ENCODE peak calls at places on chromosomes 11 and 22, in four cellular contexts. One of them, this sample, is unnamed.

GRCh38 chr11:115078461-115079438 is 400.4 kb downstream of the NXPE2 start:
- DNase-seq in CD8-positive, alpha-beta memory T cell: no peak
- DNase-seq in breast epithelium: no peak
- DNase-seq in psoas muscle: no peak
- DNase-seq in this sample: no peak

GRCh38 chr11:65266210-65266609 is 4.4 kb downstream of the POLA2 start:
- DNase-seq in CD8-positive, alpha-beta memory T cell: no peak
- DNase-seq in breast epithelium: no peak
- DNase-seq in psoas muscle: no peak
- DNase-seq in this sample: no peak

GRCh38 chr11:96426356-96427103 is 36.7 kb downstream of the JRKL start:
- DNase-seq in CD8-positive, alpha-beta memory T cell: peak
- DNase-seq in breast epithelium: no peak
- DNase-seq in psoas muscle: no peak
- DNase-seq in this sample: no peak

GRCh38 chr22:19059481-19060278 is 62.5 kb downstream of the DGCR2 start:
- DNase-seq in CD8-positive, alpha-beta memory T cell: no peak
- DNase-seq in breast epithelium: no peak
- DNase-seq in psoas muscle: no peak
- DNase-seq in this sample: no peak

GRCh38 chr11:17352925-17353227 is 1.3 kb downstream of the NCR3LG1 start:
- DNase-seq in CD8-positive, alpha-beta memory T cell: peak
- DNase-seq in breast epithelium: no peak
- DNase-seq in psoas muscle: peak
- DNase-seq in this sample: peak

GRCh38 chr11:63032451-63032850 is 16.8 kb upstream of the SLC22A8 start:
- DNase-seq in CD8-positive, alpha-beta memory T cell: no peak
- DNase-seq in breast epithelium: no peak
- DNase-seq in psoas muscle: no peak
- DNase-seq in this sample: no peak

GRCh38 chr22:25623310-25623734 is 58.8 kb downstream of the GRK3 start:
- DNase-seq in CD8-positive, alpha-beta memory T cell: no peak
- DNase-seq in breast epithelium: no peak
- DNase-seq in psoas muscle: no peak
- DNase-seq in this sample: no peak

GRCh38 chr11:120827820-120828219 is 196.1 kb upstream of the TBCEL start:
- DNase-seq in CD8-positive, alpha-beta memory T cell: no peak
- DNase-seq in breast epithelium: no peak
- DNase-seq in psoas muscle: no peak
- DNase-seq in this sample: no peak

GRCh38 chr11:70912226-70912840 is 340.0 kb downstream of the SHANK2 start:
- DNase-seq in CD8-positive, alpha-beta memory T cell: no peak
- DNase-seq in breast epithelium: no peak
- DNase-seq in psoas muscle: no peak
- DNase-seq in this sample: no peak

GRCh38 chr22:25661067-25661466 is 80.9 kb upstream of the MYO18B start:
- DNase-seq in CD8-positive, alpha-beta memory T cell: no peak
- DNase-seq in breast epithelium: no peak
- DNase-seq in psoas muscle: no peak
- DNase-seq in this sample: no peak

GRCh38 chr11:11821899-11822298 is 19.9 kb upstream of the USP47 start:
- DNase-seq in CD8-positive, alpha-beta memory T cell: no peak
- DNase-seq in breast epithelium: no peak
- DNase-seq in psoas muscle: no peak
- DNase-seq in this sample: no peak

DNA sequence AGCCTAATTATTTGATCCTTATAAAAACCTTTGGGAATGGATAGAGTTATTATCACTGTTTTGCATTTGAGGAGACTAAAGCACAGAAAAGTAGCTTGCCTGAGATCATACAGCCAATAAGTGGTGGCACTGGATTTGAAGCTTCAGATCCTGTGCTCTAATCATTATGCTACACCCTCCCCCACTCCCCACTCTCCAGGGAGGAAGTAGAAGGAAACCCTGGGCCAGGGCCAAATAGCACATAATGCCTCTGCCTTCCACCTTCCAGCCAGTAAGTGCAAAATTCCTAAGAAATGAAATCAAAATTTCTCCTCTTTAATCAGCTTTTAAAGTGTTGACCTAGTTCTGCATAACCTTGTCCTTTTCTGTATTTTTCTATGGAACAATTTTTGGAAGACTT is 61.6 kb downstream of the SIK2 start:
- DNase-seq in CD8-positive, alpha-beta memory T cell: no peak
- DNase-seq in breast epithelium: no peak
- DNase-seq in psoas muscle: peak
- DNase-seq in this sample: no peak
- H3K27ac ChIP-seq in CD8-positive, alpha-beta memory T cell: no peak
- H3K27ac ChIP-seq in breast epithelium: no peak
- H3K27ac ChIP-seq in psoas muscle: no peak
- H3K27ac ChIP-seq in this sample: no peak

GRCh38 chr11:88383446-88383845 is 45.9 kb upstream of the CTSC start:
- DNase-seq in CD8-positive, alpha-beta memory T cell: no peak
- DNase-seq in breast epithelium: no peak
- DNase-seq in psoas muscle: no peak
- DNase-seq in this sample: no peak

GRCh38 chr11:88384004-88384677 is 46.6 kb upstream of the CTSC start:
- DNase-seq in CD8-positive, alpha-beta memory T cell: no peak
- DNase-seq in breast epithelium: no peak
- DNase-seq in psoas muscle: no peak
- DNase-seq in this sample: no peak

GRCh38 chr11:88390254-88390653 is 52.7 kb upstream of the CTSC start:
- DNase-seq in CD8-positive, alpha-beta memory T cell: no peak
- DNase-seq in breast epithelium: no peak
- DNase-seq in psoas muscle: no peak
- DNase-seq in this sample: no peak

DNA sequence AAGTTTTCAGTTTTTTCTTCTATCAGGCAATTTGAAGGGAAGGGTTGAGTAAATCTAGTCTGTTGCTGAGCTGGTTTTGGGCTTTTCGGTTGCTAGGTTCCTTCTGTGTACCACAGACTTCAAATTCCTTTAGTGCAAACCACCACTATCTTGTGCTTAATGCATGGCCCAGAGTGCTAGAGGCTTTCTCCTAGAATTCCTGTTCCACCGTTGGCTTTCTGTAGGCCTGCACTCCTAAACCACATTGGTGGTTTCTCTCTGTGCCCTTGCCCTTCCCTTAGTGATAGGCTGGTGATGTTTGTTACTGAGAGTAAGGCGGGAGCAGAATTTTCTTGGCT is 47.1 kb upstream of the CTSC start:
- DNase-seq in CD8-positive, alpha-beta memory T cell: no peak
- DNase-seq in breast epithelium: no peak
- DNase-seq in psoas muscle: no peak
- DNase-seq in this sample: no peak
- H3K27ac ChIP-seq in CD8-positive, alpha-beta memory T cell: no peak
- H3K27ac ChIP-seq in breast epithelium: no peak
- H3K27ac ChIP-seq in psoas muscle: no peak
- H3K27ac ChIP-seq in this sample: no peak

DNA sequence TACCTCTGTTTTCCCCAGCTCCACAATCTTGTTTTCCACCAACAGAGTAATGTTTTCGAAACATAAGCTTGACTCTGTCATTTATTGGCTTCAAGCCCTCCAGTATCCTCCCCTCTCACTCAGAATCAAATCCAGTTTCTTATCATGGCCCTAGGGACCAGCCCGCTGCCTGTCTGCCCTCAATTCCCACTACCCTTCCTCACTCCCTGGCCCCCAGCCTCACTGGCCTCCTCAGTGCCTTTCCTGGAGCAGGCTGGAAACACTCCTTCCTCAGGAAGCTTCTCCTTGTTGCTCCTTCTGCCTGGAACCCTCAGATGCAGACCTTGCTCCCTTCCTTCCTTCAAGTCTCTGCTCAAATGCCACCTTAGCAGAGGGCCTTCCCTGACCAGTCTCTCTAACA is 3.9 kb downstream of the POLD4 start:
- DNase-seq in CD8-positive, alpha-beta memory T cell: no peak
- DNase-seq in breast epithelium: no peak
- DNase-seq in psoas muscle: no peak
- DNase-seq in this sample: no peak
- H3K27ac ChIP-seq in CD8-positive, alpha-beta memory T cell: no peak
- H3K27ac ChIP-seq in breast epithelium: peak
- H3K27ac ChIP-seq in psoas muscle: no peak
- H3K27ac ChIP-seq in this sample: no peak

DNA sequence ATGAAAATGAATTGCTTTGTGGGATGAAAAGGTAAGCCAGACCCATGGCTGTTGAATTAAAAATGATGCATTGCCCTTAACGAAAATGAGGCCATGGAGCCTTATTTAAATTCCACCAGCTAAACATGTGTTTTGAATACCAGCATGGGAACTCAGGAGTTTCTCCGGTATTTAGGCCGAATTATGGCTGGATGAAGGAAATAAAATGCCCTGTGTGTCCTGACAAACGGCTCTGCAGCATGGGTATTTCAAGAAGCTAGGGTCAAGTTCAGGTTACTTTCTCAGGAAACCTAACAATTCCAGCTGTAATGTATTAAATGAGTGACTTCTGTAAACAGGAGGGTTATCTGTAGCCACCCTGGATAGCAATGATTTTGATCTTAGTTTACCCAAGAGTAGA is 38.3 kb downstream of the AMOTL1 start:
- DNase-seq in CD8-positive, alpha-beta memory T cell: no peak
- DNase-seq in breast epithelium: no peak
- DNase-seq in psoas muscle: no peak
- DNase-seq in this sample: no peak
- H3K27ac ChIP-seq in CD8-positive, alpha-beta memory T cell: no peak
- H3K27ac ChIP-seq in breast epithelium: no peak
- H3K27ac ChIP-seq in psoas muscle: peak
- H3K27ac ChIP-seq in this sample: no peak

GRCh38 chr11:35192347-35192746 is 53.4 kb downstream of the CD44 start:
- DNase-seq in CD8-positive, alpha-beta memory T cell: no peak
- DNase-seq in breast epithelium: no peak
- DNase-seq in psoas muscle: peak
- DNase-seq in this sample: no peak
- H3K27ac ChIP-seq in CD8-positive, alpha-beta memory T cell: no peak
- H3K27ac ChIP-seq in breast epithelium: peak
- H3K27ac ChIP-seq in psoas muscle: no peak
- H3K27ac ChIP-seq in this sample: no peak

GRCh38 chr11:97893612-97894011 is 1127.1 kb upstream of the CNTN5 start:
- DNase-seq in CD8-positive, alpha-beta memory T cell: no peak
- DNase-seq in breast epithelium: no peak
- DNase-seq in psoas muscle: no peak
- DNase-seq in this sample: no peak
- H3K27ac ChIP-seq in CD8-positive, alpha-beta memory T cell: no peak
- H3K27ac ChIP-seq in breast epithelium: no peak
- H3K27ac ChIP-seq in psoas muscle: no peak
- H3K27ac ChIP-seq in this sample: no peak

DNA sequence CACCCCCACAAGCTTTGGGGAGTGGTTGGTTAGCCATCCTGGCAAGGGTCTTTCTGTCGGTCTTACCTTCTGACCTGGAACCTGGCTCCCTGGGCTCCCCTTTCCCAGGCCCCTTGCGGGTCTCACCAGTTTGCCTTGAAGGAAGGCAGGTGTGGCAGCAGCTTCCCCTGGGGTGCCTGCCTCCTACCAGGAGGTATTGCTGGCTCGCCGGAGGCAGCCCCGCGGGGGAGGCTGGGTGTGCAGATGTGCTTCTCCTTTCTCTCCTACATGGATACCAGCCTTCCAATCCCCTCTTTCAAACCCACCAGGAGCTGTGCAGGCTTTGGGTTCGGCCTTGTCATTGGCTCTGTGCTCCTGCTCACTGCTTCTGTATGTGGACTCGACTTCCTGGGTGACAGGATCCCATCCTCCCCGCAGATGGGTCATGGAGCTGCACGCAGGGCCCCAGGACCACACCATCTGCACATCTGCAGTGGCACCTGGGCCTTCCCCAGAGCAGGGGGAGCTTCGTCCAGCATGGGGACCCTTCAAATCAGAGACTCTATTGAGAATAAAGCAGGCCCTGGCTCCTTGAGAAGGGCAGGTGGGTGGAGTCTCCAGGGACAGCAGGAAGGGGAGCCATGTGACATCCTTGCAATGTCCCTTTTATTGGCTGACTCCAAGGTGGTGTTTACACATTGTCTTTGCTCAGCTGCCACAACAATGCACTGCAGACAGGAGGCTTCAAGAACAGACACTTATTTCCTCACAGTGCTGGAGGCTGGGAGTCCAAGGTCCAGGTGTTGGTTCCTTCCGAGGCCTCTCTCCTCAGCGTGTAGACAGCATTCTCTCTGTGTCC is 592.0 kb downstream of the BRD1 start:
- DNase-seq in CD8-positive, alpha-beta memory T cell: no peak
- DNase-seq in breast epithelium: peak
- DNase-seq in psoas muscle: no peak
- DNase-seq in this sample: no peak
- H3K27ac ChIP-seq in CD8-positive, alpha-beta memory T cell: no peak
- H3K27ac ChIP-seq in breast epithelium: no peak
- H3K27ac ChIP-seq in psoas muscle: no peak
- H3K27ac ChIP-seq in this sample: no peak

GRCh38 chr11:76197332-76197731 is 9.0 kb downstream of the WNT11 start:
- DNase-seq in CD8-positive, alpha-beta memory T cell: no peak
- DNase-seq in breast epithelium: no peak
- DNase-seq in psoas muscle: no peak
- DNase-seq in this sample: no peak

GRCh38 chr11:76193219-76193618 is 13.1 kb downstream of the WNT11 start:
- DNase-seq in CD8-positive, alpha-beta memory T cell: no peak
- DNase-seq in breast epithelium: no peak
- DNase-seq in psoas muscle: no peak
- DNase-seq in this sample: no peak

GRCh38 chr11:76197941-76198640 is 8.2 kb downstream of the WNT11 start:
- DNase-seq in CD8-positive, alpha-beta memory T cell: no peak
- DNase-seq in breast epithelium: no peak
- DNase-seq in psoas muscle: no peak
- DNase-seq in this sample: no peak

GRCh38 chr11:76196849-76197248 is 9.5 kb downstream of the WNT11 start:
- DNase-seq in CD8-positive, alpha-beta memory T cell: no peak
- DNase-seq in breast epithelium: no peak
- DNase-seq in psoas muscle: no peak
- DNase-seq in this sample: no peak

DNA sequence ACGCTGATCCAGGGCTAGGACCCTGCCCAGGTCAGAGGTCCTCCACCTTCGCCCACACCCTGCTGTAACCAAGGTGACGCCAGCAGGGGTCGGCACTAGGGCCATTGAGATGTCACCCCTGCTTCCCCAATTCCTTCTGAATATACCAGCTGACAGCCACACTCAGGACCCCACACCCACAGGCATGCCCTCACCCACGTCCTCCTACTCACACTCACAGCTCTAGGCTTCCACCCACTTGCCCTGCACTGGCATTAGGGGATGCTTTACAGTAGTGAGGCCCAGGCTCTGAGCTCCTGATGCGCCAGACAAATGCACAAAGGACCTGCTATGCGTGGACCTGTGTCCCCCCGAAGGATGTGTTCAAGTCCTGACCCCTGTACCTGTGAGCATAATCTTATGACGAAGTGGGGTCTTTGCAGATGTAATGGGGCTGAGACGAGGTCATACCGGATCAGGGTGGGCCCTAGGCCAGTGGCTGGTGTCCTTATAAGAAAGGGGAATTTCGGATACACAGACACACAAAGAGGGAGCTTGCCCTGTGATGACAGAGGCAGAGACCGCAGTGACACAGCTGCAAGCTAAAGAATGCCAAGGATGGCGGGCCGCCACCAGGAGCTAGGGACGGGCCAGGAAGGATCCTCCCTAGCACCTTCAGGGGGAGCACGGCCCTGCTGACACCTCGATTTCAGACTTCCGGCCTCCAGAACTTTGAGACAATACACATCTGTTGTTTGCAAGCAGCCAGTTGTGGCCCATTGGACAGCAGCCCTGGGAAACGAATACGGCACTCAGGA is 11.2 kb downstream of the WNT11 start:
- DNase-seq in CD8-positive, alpha-beta memory T cell: no peak
- DNase-seq in breast epithelium: no peak
- DNase-seq in psoas muscle: peak
- DNase-seq in this sample: no peak
- H3K27ac ChIP-seq in CD8-positive, alpha-beta memory T cell: no peak
- H3K27ac ChIP-seq in breast epithelium: no peak
- H3K27ac ChIP-seq in psoas muscle: no peak
- H3K27ac ChIP-seq in this sample: no peak

GRCh38 chr11:72981067-72981466 is 161.1 kb downstream of the FCHSD2 start:
- DNase-seq in CD8-positive, alpha-beta memory T cell: no peak
- DNase-seq in breast epithelium: no peak
- DNase-seq in psoas muscle: no peak
- DNase-seq in this sample: no peak
- H3K27ac ChIP-seq in CD8-positive, alpha-beta memory T cell: no peak
- H3K27ac ChIP-seq in breast epithelium: no peak
- H3K27ac ChIP-seq in psoas muscle: no peak
- H3K27ac ChIP-seq in this sample: no peak

This sample was measured in substantia nigra.